ENCODE peak calls at places on chromosomes 1 and 21, in six cellular contexts. F is GM13976, S is GM04503, G is endothelial cell, D is cardiac fibroblast, R is ELR. N is an unnamed sample.

GRCh38 chr1:214492405-214493075 is 58.9 kb downstream of the PTPN14 start:
- DNase-seq in F (no peak), S (peak; percentile 37), G (no peak), D (peak; percentile 62), R (no peak), N (peak; percentile 68)

GRCh38 chr1:223709598-223709997 is 2.7 kb upstream of the CAPN2 start:
- DNase-seq in F (no peak), S (no peak), G (no peak), D (peak; percentile 61), R (peak; percentile 61), N (no peak)

GRCh38 chr1:218683224-218683623 is 338.1 kb downstream of the TGFB2 start:
- DNase-seq in F (no peak), S (no peak), G (no peak), D (no peak), R (peak; percentile 27), N (no peak)

GRCh38 chr1:245129811-245130210 is 25.0 kb upstream of the KIF26B start:
- DNase-seq in F (no peak), S (no peak), G (no peak), D (peak; percentile 67), R (no peak), N (no peak)

GRCh38 chr1:173050865-173051264 is at the start of gene TNFSF18:
- DNase-seq in F (no peak), S (no peak), G (no peak), D (peak; percentile 78), R (peak; percentile 9), N (no peak)

GRCh38 chr1:94773931-94774422 is 46.2 kb upstream of the SLC44A3 start:
- DNase-seq in F (no peak), S (peak; percentile 42), G (no peak), D (peak; percentile 36), R (peak; percentile 81), N (peak; percentile 63)

GRCh38 chr1:102191723-102192122 is 195.0 kb upstream of the OLFM3 start:
- DNase-seq in F (peak; percentile 6), S (no peak), G (peak; percentile 38), D (peak; percentile 3), R (peak; percentile 60), N (peak; percentile 7)

GRCh38 chr21:31335957-31336738 is 7.9 kb downstream of the TIAM1 start:
- DNase-seq in F (no peak), S (peak; percentile 27), G (no peak), D (peak; percentile 80), R (peak; percentile 80), N (peak; percentile 91)

GRCh38 chr1:40049745-40050144 is 9.2 kb downstream of the CAP1 start:
- DNase-seq in F (peak; percentile 62), S (no peak), G (no peak), D (no peak), R (no peak), N (peak; percentile 35)

GRCh38 chr21:38478782-38479181 is 19.5 kb downstream of the ERG start:
- DNase-seq in F (no peak), S (no peak), G (no peak), D (peak; percentile 74), R (peak; percentile 57), N (peak; percentile 47)

GRCh38 chr1:54277451-54278355 is 77.7 kb downstream of the MRPL37 start:
- DNase-seq in F (no peak), S (no peak), G (no peak), D (no peak), R (no peak), N (no peak)

GRCh38 chr1:177794316-177794991 is 175.4 kb downstream of the SEC16B start:
- DNase-seq in F (no peak), S (no peak), G (no peak), D (no peak), R (no peak), N (no peak)

GRCh38 chr1:244653439-244654283 is 735 bp downstream of the DESI2 start:
- DNase-seq in F (no peak), S (no peak), G (peak; percentile 40), D (no peak), R (peak; percentile 44), N (peak; percentile 7)

GRCh38 chr1:51576085-51576444 is 40.8 kb upstream of the OSBPL9 start:
- DNase-seq in F (no peak), S (no peak), G (no peak), D (no peak), R (no peak), N (no peak)

GRCh38 chr1:215637041-215637573 is 70.0 kb downstream of the KCTD3 start:
- DNase-seq in F (no peak), S (peak; percentile 54), G (no peak), D (peak; percentile 79), R (peak; percentile 8), N (peak; percentile 7)

GRCh38 chr21:33237446-33237845 is 7.7 kb downstream of the IFNAR2 start:
- DNase-seq in F (no peak), S (no peak), G (no peak), D (peak; percentile 28), R (no peak), N (no peak)

GRCh38 chr1:235429143-235429542 is 61.9 kb downstream of the TBCE start:
- DNase-seq in F (no peak), S (no peak), G (no peak), D (no peak), R (peak; percentile 55), N (no peak)

GRCh38 chr21:35593000-35593502 is 467.3 kb downstream of the SETD4 start:
- DNase-seq in F (no peak), S (no peak), G (no peak), D (peak; percentile 52), R (peak; percentile 44), N (peak; percentile 26)

GRCh38 chr1:172671591-172671990 is 12.7 kb downstream of the FASLG start:
- DNase-seq in F (no peak), S (peak; percentile 51), G (no peak), D (peak; percentile 41), R (peak; percentile 52), N (peak; percentile 72)

GRCh38 chr1:163509126-163509525 is 187.4 kb downstream of the NUF2 start:
- DNase-seq in F (no peak), S (no peak), G (no peak), D (no peak), R (peak; percentile 9), N (no peak)

GRCh38 chr1:31739281-31739853 is 24.8 kb downstream of the ADGRB2 start:
- DNase-seq in F (no peak), S (no peak), G (no peak), D (no peak), R (no peak), N (no peak)

GRCh38 chr1:228740991-228741390 is 5.7 kb downstream of the RHOU start:
- DNase-seq in F (no peak), S (no peak), G (no peak), D (peak; percentile 42), R (no peak), N (no peak)

GRCh38 chr1:243558556-243558955 is 291.5 kb downstream of the AKT3 start:
- DNase-seq in F (no peak), S (no peak), G (no peak), D (no peak), R (no peak), N (no peak)

GRCh38 chr1:109040627-109041613 is 982 bp downstream of the WDR47 start:
- DNase-seq in F (peak; percentile 62), S (no peak), G (peak; percentile 31), D (peak; percentile 21), R (peak; percentile 56), N (peak; percentile 58)

GRCh38 chr1:240352769-240353168 is 259.2 kb downstream of the GREM2 start:
- DNase-seq in F (no peak), S (no peak), G (no peak), D (peak; percentile 26), R (peak; percentile 87), N (no peak)

GRCh38 chr1:115706774-115707425 is 61.6 kb downstream of the CASQ2 start:
- DNase-seq in F (peak; percentile 48), S (no peak), G (no peak), D (peak; percentile 88), R (peak; percentile 70), N (peak; percentile 59)

GRCh38 chr1:206757524-206758266 is 12.9 kb upstream of the IL19 start:
- DNase-seq in F (no peak), S (no peak), G (no peak), D (no peak), R (no peak), N (no peak)

GRCh38 chr1:114107474-114108175 is 46.0 kb downstream of the SYT6 start:
- DNase-seq in F (no peak), S (no peak), G (no peak), D (no peak), R (no peak), N (no peak)